ENCODE peak calls at places on chromosome 17, in eight cellular contexts. B is fibroblast of the aortic adventitia, P is ELF-1, R is C1 segment of cervical spinal cord, T is neural crest cell, D is HFFc6, C is GF-D8, X is neural progenitor cell. F is an unnamed sample.

GRCh38 chr17:42653179-42654124 is 5.6 kb upstream of the TUBG2 start:
- DNase-seq in X (peak), D (peak), R (peak), P (peak), C (no peak), B (peak), T (no peak), F (no peak)

GRCh38 chr17:69870091-69870530 is 204.9 kb upstream of the KCNJ16 start:
- DNase-seq in T (no peak), R (no peak), C (no peak), B (peak), P (peak), X (peak), D (peak), F (no peak)

GRCh38 chr17:4584125-4584834 is at the start of gene SMTNL2:
- DNase-seq in D (no peak), C (no peak), B (no peak), P (no peak), T (peak), R (no peak), X (peak), F (no peak)

GRCh38 chr17:2369551-2370210 is 31.2 kb downstream of the MNT start:
- DNase-seq in R (no peak), T (no peak), C (peak), X (peak), D (no peak), B (peak), P (peak), F (no peak)

GRCh38 chr17:1647802-1648581 is 1.7 kb downstream of the RILP start:
- DNase-seq in D (no peak), X (peak), C (peak), T (no peak), P (peak), R (no peak), B (peak), F (no peak)

GRCh38 chr17:70608957-70609356 is 439.6 kb downstream of the KCNJ2 start:
- DNase-seq in R (no peak), D (no peak), T (no peak), P (no peak), C (no peak), X (no peak), B (no peak), F (no peak)

GRCh38 chr17:7355053-7355452 is at the start of gene TMEM95:
- DNase-seq in B (peak), P (no peak), T (no peak), C (no peak), R (peak), X (no peak), D (no peak), F (no peak)

GRCh38 chr17:66541461-66542182 is 239.2 kb downstream of the PRKCA start:
- DNase-seq in X (no peak), P (no peak), B (peak), C (peak), R (no peak), T (no peak), D (peak), F (no peak)

GRCh38 chr17:75412455-75413317 is 7.2 kb upstream of the GRB2 start:
- DNase-seq in B (peak), D (peak), P (peak), X (peak), R (peak), T (peak), C (peak), F (peak)

GRCh38 chr17:59154335-59154720 is 658 bp downstream of the SKA2 start:
- DNase-seq in C (no peak), B (no peak), P (peak), X (peak), D (no peak), T (peak), R (no peak), F (peak)